ENCODE peak calls at places on chromosomes 12 and 14, in eight cellular contexts. One of them, this sample, is unnamed.

GRCh38 chr14:31886161-31886835 is 190.8 kb upstream of the ARHGAP5 start:
- DNase-seq in osteocyte: no peak
- DNase-seq in fibroblast of villous mesenchyme: no peak
- DNase-seq in BE2C: no peak
- DNase-seq in ovary: no peak
- DNase-seq in SW 1271: no peak
- DNase-seq in T-cell: no peak
- DNase-seq in ELF-1: no peak
- DNase-seq in this sample: no peak

GRCh38 chr14:52299692-52300278 is 14.3 kb upstream of the PTGER2 start:
- DNase-seq in ELF-1: peak
- DNase-seq in ovary: no peak
- DNase-seq in SW 1271: peak
- DNase-seq in BE2C: no peak
- DNase-seq in osteocyte: no peak
- DNase-seq in fibroblast of villous mesenchyme: peak
- DNase-seq in T-cell: no peak
- DNase-seq in this sample: peak

GRCh38 chr12:40819427-40820108 is 127.3 kb downstream of the CNTN1 start:
- DNase-seq in T-cell: no peak
- DNase-seq in ovary: no peak
- DNase-seq in BE2C: peak
- DNase-seq in fibroblast of villous mesenchyme: no peak
- DNase-seq in SW 1271: no peak
- DNase-seq in ELF-1: peak
- DNase-seq in osteocyte: no peak
- DNase-seq in this sample: no peak

GRCh38 chr14:22977684-22978486 is 4.5 kb downstream of the AJUBA start:
- DNase-seq in ovary: peak
- DNase-seq in fibroblast of villous mesenchyme: peak
- DNase-seq in SW 1271: peak
- DNase-seq in BE2C: no peak
- DNase-seq in T-cell: no peak
- DNase-seq in osteocyte: no peak
- DNase-seq in ELF-1: peak
- DNase-seq in this sample: no peak

GRCh38 chr14:68564236-68564825 is 228.5 kb downstream of the ZFP36L1 start:
- DNase-seq in T-cell: no peak
- DNase-seq in ELF-1: peak
- DNase-seq in ovary: no peak
- DNase-seq in BE2C: no peak
- DNase-seq in SW 1271: no peak
- DNase-seq in fibroblast of villous mesenchyme: no peak
- DNase-seq in osteocyte: no peak
- DNase-seq in this sample: no peak

GRCh38 chr12:51593539-51593938 is 2.5 kb downstream of the SCN8A start:
- DNase-seq in ELF-1: peak
- DNase-seq in BE2C: no peak
- DNase-seq in fibroblast of villous mesenchyme: peak
- DNase-seq in T-cell: peak
- DNase-seq in SW 1271: no peak
- DNase-seq in ovary: no peak
- DNase-seq in osteocyte: no peak
- DNase-seq in this sample: peak

GRCh38 chr12:132227156-132227555 is 82.9 kb downstream of the NOC4L start:
- DNase-seq in BE2C: no peak
- DNase-seq in SW 1271: no peak
- DNase-seq in T-cell: no peak
- DNase-seq in ELF-1: no peak
- DNase-seq in fibroblast of villous mesenchyme: no peak
- DNase-seq in ovary: no peak
- DNase-seq in osteocyte: no peak
- DNase-seq in this sample: no peak

GRCh38 chr12:26251600-26251999 is 56.2 kb downstream of the SSPN start:
- DNase-seq in osteocyte: no peak
- DNase-seq in fibroblast of villous mesenchyme: no peak
- DNase-seq in ELF-1: no peak
- DNase-seq in BE2C: no peak
- DNase-seq in SW 1271: no peak
- DNase-seq in T-cell: no peak
- DNase-seq in ovary: peak
- DNase-seq in this sample: no peak

GRCh38 chr12:51269174-51270066 is 795 bp downstream of the SMAGP start:
- DNase-seq in osteocyte: no peak
- DNase-seq in SW 1271: peak
- DNase-seq in BE2C: peak
- DNase-seq in T-cell: peak
- DNase-seq in fibroblast of villous mesenchyme: peak
- DNase-seq in ovary: peak
- DNase-seq in ELF-1: peak
- DNase-seq in this sample: no peak

This sample was measured in Jurkat, Clone E6-1.